ENCODE peak calls at places on chromosomes 6 and 20, in seven cellular contexts. D is midbrain, Y is Ammon's horn, C is endothelial cell, H is RPMI7951, M is PC-3, W is Calu3. I is an unnamed sample.

GRCh38 chr20:39874049-39874893 is 814.8 kb downstream of the MAFB start:
- DNase-seq in D (peak; percentile 35), Y (peak; percentile 67), C (peak; percentile 92), H (peak; percentile 99), M (peak; percentile 33), W (peak; percentile 41), I (peak; percentile 90)

GRCh38 chr20:53958240-53958639 is 112.2 kb downstream of the BCAS1 start:
- DNase-seq in D (no peak), Y (no peak), C (no peak), H (no peak), M (no peak), W (no peak), I (no peak)

GRCh38 chr6:88220493-88220892 is 54.3 kb upstream of the CNR1 start:
- DNase-seq in D (no peak), Y (no peak), C (peak; percentile 28), H (peak; percentile 18), M (peak; percentile 14), W (no peak), I (peak; percentile 4)

GRCh38 chr6:109772961-109773431 is 81.9 kb downstream of the FIG4 start:
- DNase-seq in D (no peak), Y (no peak), C (no peak), H (no peak), M (peak; percentile 12), W (peak; percentile 28), I (peak; percentile 26)

GRCh38 chr6:100880149-100880900 is 804 bp downstream of the ASCC3 start:
- DNase-seq in D (no peak), Y (no peak), C (no peak), H (peak; percentile 14), M (peak; percentile 34), W (peak; percentile 9), I (no peak)

GRCh38 chr20:24149881-24150307 is 161.3 kb upstream of the GGTLC1 start:
- DNase-seq in D (no peak), Y (no peak), C (peak; percentile 67), H (peak; percentile 57), M (peak; percentile 51), W (peak; percentile 12), I (no peak)

GRCh38 chr6:63640062-63640461 is 4.5 kb downstream of the PHF3 start:
- DNase-seq in D (no peak), Y (no peak), C (no peak), H (peak; percentile 40), M (peak; percentile 63), W (no peak), I (peak; percentile 19)

GRCh38 chr6:39665871-39666270 is 59.3 kb downstream of the KIF6 start:
- DNase-seq in D (no peak), Y (no peak), C (no peak), H (no peak), M (no peak), W (no peak), I (no peak)

GRCh38 chr6:29651413-29652197 is 5.3 kb upstream of the MOG start:
- DNase-seq in D (peak; percentile 31), Y (no peak), C (no peak), H (peak; percentile 43), M (peak; percentile 71), W (no peak), I (no peak)

GRCh38 chr6:37802810-37803209 is 16.7 kb upstream of the ZFAND3 start:
- DNase-seq in D (no peak), Y (no peak), C (no peak), H (no peak), M (no peak), W (no peak), I (no peak)

GRCh38 chr6:21587925-21588811 is 5.4 kb upstream of the SOX4 start:
- DNase-seq in D (peak; percentile 41), Y (peak; percentile 67), C (peak; percentile 59), H (peak; percentile 58), M (peak; percentile 54), W (peak; percentile 78), I (peak; percentile 25)

GRCh38 chr6:90175627-90176538 is 120.8 kb downstream of the BACH2 start:
- DNase-seq in D (no peak), Y (no peak), C (no peak), H (no peak), M (no peak), W (no peak), I (no peak)

GRCh38 chr20:2631228-2631627 is 21.2 kb upstream of the NOP56 start:
- DNase-seq in D (no peak), Y (no peak), C (no peak), H (peak; percentile 32), M (peak; percentile 31), W (no peak), I (no peak)

GRCh38 chr6:150336299-150336698 is 32.5 kb upstream of the IYD start:
- DNase-seq in D (no peak), Y (no peak), C (no peak), H (peak; percentile 50), M (peak; percentile 34), W (peak; percentile 14), I (peak; percentile 58)

GRCh38 chr6:16286151-16286522 is 47.8 kb downstream of the GMPR start:
- DNase-seq in D (peak; percentile 74), Y (peak; percentile 75), C (peak; percentile 88), H (peak; percentile 17), M (peak; percentile 53), W (peak; percentile 30), I (no peak)

I was measured in A172.